ENCODE peak calls at places on chromosomes 2 and 18, in eight cellular contexts. One of them, this sample, is unnamed. For H3K9me3, the result is how much of the 10 kb centered on the place peaks cover.

GRCh38 chr2:54597153-54597827 is 126.2 kb upstream of the EML6 start:
- DNase-seq in H9: no peak
- DNase-seq in CD4-positive, CD25-positive, alpha-beta regulatory T cell: no peak
- DNase-seq in OCI-LY7: peak
- DNase-seq in mesenchymal stem cell: no peak
- DNase-seq in prostate gland: no peak
- DNase-seq in IMR-90: peak
- DNase-seq in breast epithelium: no peak
- DNase-seq in this sample: no peak

GRCh38 chr2:234747833-234748559 is 203.8 kb upstream of the SH3BP4 start:
- DNase-seq in H9: no peak
- DNase-seq in CD4-positive, CD25-positive, alpha-beta regulatory T cell: no peak
- DNase-seq in OCI-LY7: no peak
- DNase-seq in mesenchymal stem cell: peak
- DNase-seq in prostate gland: no peak
- DNase-seq in IMR-90: peak
- DNase-seq in breast epithelium: no peak
- DNase-seq in this sample: no peak

GRCh38 chr18:778194-779007 is 33.6 kb downstream of the YES1 start:
- DNase-seq in H9: no peak
- DNase-seq in CD4-positive, CD25-positive, alpha-beta regulatory T cell: no peak
- DNase-seq in OCI-LY7: no peak
- DNase-seq in mesenchymal stem cell: no peak
- DNase-seq in prostate gland: no peak
- DNase-seq in IMR-90: peak
- DNase-seq in breast epithelium: no peak
- DNase-seq in this sample: no peak

GRCh38 chr2:58313926-58314325 is 72.8 kb upstream of the FANCL start:
- DNase-seq in H9: no peak
- DNase-seq in CD4-positive, CD25-positive, alpha-beta regulatory T cell: no peak
- DNase-seq in OCI-LY7: no peak
- DNase-seq in mesenchymal stem cell: no peak
- DNase-seq in prostate gland: no peak
- DNase-seq in IMR-90: no peak
- DNase-seq in breast epithelium: no peak
- DNase-seq in this sample: no peak

GRCh38 chr2:188381614-188382013 is 89.9 kb downstream of the GULP1 start:
- DNase-seq in H9: no peak
- DNase-seq in CD4-positive, CD25-positive, alpha-beta regulatory T cell: no peak
- DNase-seq in OCI-LY7: no peak
- DNase-seq in mesenchymal stem cell: peak
- DNase-seq in prostate gland: no peak
- DNase-seq in IMR-90: peak
- DNase-seq in breast epithelium: no peak
- DNase-seq in this sample: no peak

GRCh38 chr2:165691615-165692014 is 102.4 kb downstream of the GALNT3 start:
- DNase-seq in H9: peak
- DNase-seq in CD4-positive, CD25-positive, alpha-beta regulatory T cell: no peak
- DNase-seq in OCI-LY7: no peak
- DNase-seq in mesenchymal stem cell: peak
- DNase-seq in prostate gland: no peak
- DNase-seq in IMR-90: peak
- DNase-seq in breast epithelium: no peak
- DNase-seq in this sample: no peak

GRCh38 chr18:5159080-5159479 is 38.0 kb downstream of the AKAIN1 start:
- DNase-seq in H9: no peak
- DNase-seq in CD4-positive, CD25-positive, alpha-beta regulatory T cell: peak
- DNase-seq in OCI-LY7: peak
- DNase-seq in mesenchymal stem cell: no peak
- DNase-seq in prostate gland: no peak
- DNase-seq in IMR-90: no peak
- DNase-seq in breast epithelium: no peak
- DNase-seq in this sample: no peak

GRCh38 chr2:2653221-2653620 is 322.1 kb upstream of the MYT1L start:
- DNase-seq in H9: no peak
- DNase-seq in CD4-positive, CD25-positive, alpha-beta regulatory T cell: no peak
- DNase-seq in OCI-LY7: no peak
- DNase-seq in mesenchymal stem cell: no peak
- DNase-seq in prostate gland: no peak
- DNase-seq in IMR-90: no peak
- DNase-seq in breast epithelium: no peak
- DNase-seq in this sample: no peak

GRCh38 chr2:102848366-102848839 is 86.6 kb downstream of the TMEM182 start:
- DNase-seq in H9: peak
- DNase-seq in CD4-positive, CD25-positive, alpha-beta regulatory T cell: no peak
- DNase-seq in OCI-LY7: no peak
- DNase-seq in mesenchymal stem cell: peak
- DNase-seq in prostate gland: no peak
- DNase-seq in IMR-90: peak
- DNase-seq in breast epithelium: no peak
- DNase-seq in this sample: no peak

GRCh38 chr2:102114851-102115497 is 27.6 kb upstream of the IL1R1 start:
- DNase-seq in H9: no peak
- DNase-seq in CD4-positive, CD25-positive, alpha-beta regulatory T cell: no peak
- DNase-seq in OCI-LY7: no peak
- DNase-seq in mesenchymal stem cell: peak
- DNase-seq in prostate gland: no peak
- DNase-seq in IMR-90: peak
- DNase-seq in breast epithelium: no peak
- DNase-seq in this sample: no peak

GRCh38 chr2:230671117-230671516 is 41.5 kb upstream of the CAB39 start:
- DNase-seq in H9: no peak
- DNase-seq in CD4-positive, CD25-positive, alpha-beta regulatory T cell: no peak
- DNase-seq in OCI-LY7: no peak
- DNase-seq in mesenchymal stem cell: peak
- DNase-seq in prostate gland: no peak
- DNase-seq in IMR-90: peak
- DNase-seq in breast epithelium: no peak
- DNase-seq in this sample: no peak

GRCh38 chr2:9769171-9770005 is 73.9 kb upstream of the TAF1B start:
- DNase-seq in H9: peak
- DNase-seq in CD4-positive, CD25-positive, alpha-beta regulatory T cell: no peak
- DNase-seq in OCI-LY7: no peak
- DNase-seq in mesenchymal stem cell: no peak
- DNase-seq in prostate gland: no peak
- DNase-seq in IMR-90: peak
- DNase-seq in breast epithelium: peak
- DNase-seq in this sample: no peak

GRCh38 chr2:9416962-9417316 is 6.4 kb downstream of the ITGB1BP1 start:
- DNase-seq in H9: no peak
- DNase-seq in CD4-positive, CD25-positive, alpha-beta regulatory T cell: no peak
- DNase-seq in OCI-LY7: no peak
- DNase-seq in mesenchymal stem cell: no peak
- DNase-seq in prostate gland: no peak
- DNase-seq in IMR-90: no peak
- DNase-seq in breast epithelium: no peak
- DNase-seq in this sample: no peak

GRCh38 chr2:70785137-70785911 is 5.1 kb downstream of the FIGLA start:
- DNase-seq in H9: peak
- DNase-seq in CD4-positive, CD25-positive, alpha-beta regulatory T cell: no peak
- DNase-seq in OCI-LY7: peak
- DNase-seq in mesenchymal stem cell: no peak
- DNase-seq in prostate gland: no peak
- DNase-seq in IMR-90: no peak
- DNase-seq in breast epithelium: no peak
- DNase-seq in this sample: no peak

GRCh38 chr2:152354069-152354755 is 19.2 kb downstream of the FMNL2 start:
- DNase-seq in H9: no peak
- DNase-seq in CD4-positive, CD25-positive, alpha-beta regulatory T cell: no peak
- DNase-seq in OCI-LY7: no peak
- DNase-seq in mesenchymal stem cell: no peak
- DNase-seq in prostate gland: no peak
- DNase-seq in IMR-90: no peak
- DNase-seq in breast epithelium: no peak
- DNase-seq in this sample: no peak

GRCh38 chr2:123851281-123851680 is 173.8 kb upstream of the CNTNAP5 start:
- DNase-seq in H9: no peak
- DNase-seq in CD4-positive, CD25-positive, alpha-beta regulatory T cell: no peak
- DNase-seq in OCI-LY7: no peak
- DNase-seq in mesenchymal stem cell: no peak
- DNase-seq in prostate gland: no peak
- DNase-seq in IMR-90: no peak
- DNase-seq in breast epithelium: no peak
- DNase-seq in this sample: no peak

GRCh38 chr18:60543646-60544045 is 171.1 kb upstream of the MC4R start:
- DNase-seq in H9: no peak
- DNase-seq in CD4-positive, CD25-positive, alpha-beta regulatory T cell: no peak
- DNase-seq in OCI-LY7: no peak
- DNase-seq in mesenchymal stem cell: no peak
- DNase-seq in prostate gland: no peak
- DNase-seq in IMR-90: no peak
- DNase-seq in breast epithelium: no peak
- DNase-seq in this sample: no peak

GRCh38 chr2:205571300-205571858 is 110.9 kb upstream of the NRP2 start:
- DNase-seq in H9: no peak
- DNase-seq in CD4-positive, CD25-positive, alpha-beta regulatory T cell: no peak
- DNase-seq in OCI-LY7: no peak
- DNase-seq in mesenchymal stem cell: no peak
- DNase-seq in prostate gland: no peak
- DNase-seq in IMR-90: no peak
- DNase-seq in breast epithelium: no peak
- DNase-seq in this sample: no peak

DNA sequence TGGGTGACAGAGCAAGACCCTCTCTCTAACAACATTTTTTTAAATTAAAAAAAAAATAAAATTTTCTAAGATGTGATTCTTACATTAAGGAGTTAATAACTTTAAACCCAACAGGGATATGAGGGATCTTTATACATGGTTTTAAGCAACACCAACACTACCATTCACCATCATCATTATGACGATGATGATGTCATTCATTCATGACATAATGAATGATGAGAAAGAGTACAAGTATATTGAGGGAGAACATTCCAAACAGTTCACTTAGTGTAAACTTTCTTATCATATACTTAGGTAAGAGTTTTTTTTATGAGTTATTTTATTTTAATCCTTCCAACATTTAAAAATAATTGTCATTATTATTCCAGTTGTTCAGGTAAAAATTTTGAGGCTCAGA is 863.3 kb downstream of the DPP10 start:
- DNase-seq in H9: no peak
- DNase-seq in CD4-positive, CD25-positive, alpha-beta regulatory T cell: no peak
- DNase-seq in OCI-LY7: no peak
- DNase-seq in mesenchymal stem cell: no peak
- DNase-seq in prostate gland: no peak
- DNase-seq in IMR-90: no peak
- DNase-seq in breast epithelium: no peak
- DNase-seq in this sample: no peak
- H3K9me3 ChIP-seq in H9: under half
- H3K9me3 ChIP-seq in CD4-positive, CD25-positive, alpha-beta regulatory T cell: under half
- H3K9me3 ChIP-seq in OCI-LY7: under half
- H3K9me3 ChIP-seq in mesenchymal stem cell: under half
- H3K9me3 ChIP-seq in prostate gland: under half
- H3K9me3 ChIP-seq in IMR-90: under half
- H3K9me3 ChIP-seq in breast epithelium: under half
- H3K9me3 ChIP-seq in this sample: under half

GRCh38 chr18:71327443-71328120 is 1038.7 kb downstream of the SOCS6 start:
- DNase-seq in H9: no peak
- DNase-seq in CD4-positive, CD25-positive, alpha-beta regulatory T cell: no peak
- DNase-seq in OCI-LY7: no peak
- DNase-seq in mesenchymal stem cell: no peak
- DNase-seq in prostate gland: no peak
- DNase-seq in IMR-90: no peak
- DNase-seq in breast epithelium: no peak
- DNase-seq in this sample: no peak
- H3K9me3 ChIP-seq in H9: under half
- H3K9me3 ChIP-seq in CD4-positive, CD25-positive, alpha-beta regulatory T cell: under half
- H3K9me3 ChIP-seq in OCI-LY7: under half
- H3K9me3 ChIP-seq in mesenchymal stem cell: under half
- H3K9me3 ChIP-seq in prostate gland: under half
- H3K9me3 ChIP-seq in IMR-90: under half
- H3K9me3 ChIP-seq in breast epithelium: under half
- H3K9me3 ChIP-seq in this sample: under half

GRCh38 chr2:18311413-18311812 is 249.0 kb downstream of the RDH14 start:
- DNase-seq in H9: no peak
- DNase-seq in CD4-positive, CD25-positive, alpha-beta regulatory T cell: no peak
- DNase-seq in OCI-LY7: no peak
- DNase-seq in mesenchymal stem cell: peak
- DNase-seq in prostate gland: peak
- DNase-seq in IMR-90: peak
- DNase-seq in breast epithelium: no peak
- DNase-seq in this sample: no peak

GRCh38 chr2:18319987-18320386 is 240.5 kb downstream of the RDH14 start:
- DNase-seq in H9: no peak
- DNase-seq in CD4-positive, CD25-positive, alpha-beta regulatory T cell: no peak
- DNase-seq in OCI-LY7: no peak
- DNase-seq in mesenchymal stem cell: no peak
- DNase-seq in prostate gland: no peak
- DNase-seq in IMR-90: peak
- DNase-seq in breast epithelium: no peak
- DNase-seq in this sample: no peak

GRCh38 chr2:18312818-18313217 is 247.6 kb downstream of the RDH14 start:
- DNase-seq in H9: no peak
- DNase-seq in CD4-positive, CD25-positive, alpha-beta regulatory T cell: no peak
- DNase-seq in OCI-LY7: no peak
- DNase-seq in mesenchymal stem cell: no peak
- DNase-seq in prostate gland: no peak
- DNase-seq in IMR-90: no peak
- DNase-seq in breast epithelium: no peak
- DNase-seq in this sample: no peak

DNA sequence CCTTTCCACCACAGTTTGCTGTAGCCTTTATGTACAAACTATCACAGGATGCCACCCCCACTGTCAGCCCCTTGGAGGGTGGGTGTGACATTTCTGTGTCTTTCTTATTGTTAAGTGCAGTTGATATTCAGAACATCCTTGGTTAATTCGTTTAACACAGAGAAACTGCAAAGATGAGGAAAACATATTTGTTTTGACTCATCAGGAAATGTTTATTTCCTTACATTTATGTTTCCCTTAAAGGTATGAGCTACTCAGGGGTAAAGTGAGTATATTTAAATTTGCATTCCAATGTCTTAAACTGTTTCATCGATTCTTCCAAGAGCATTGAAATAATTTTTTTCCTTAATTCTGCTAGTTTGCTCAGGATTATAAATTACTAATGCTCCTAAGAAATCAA is 243.4 kb downstream of the RDH14 start:
- DNase-seq in H9: no peak
- DNase-seq in CD4-positive, CD25-positive, alpha-beta regulatory T cell: no peak
- DNase-seq in OCI-LY7: no peak
- DNase-seq in mesenchymal stem cell: no peak
- DNase-seq in prostate gland: no peak
- DNase-seq in IMR-90: no peak
- DNase-seq in breast epithelium: no peak
- DNase-seq in this sample: no peak
- H3K9me3 ChIP-seq in H9: under half
- H3K9me3 ChIP-seq in CD4-positive, CD25-positive, alpha-beta regulatory T cell: under half
- H3K9me3 ChIP-seq in OCI-LY7: under half
- H3K9me3 ChIP-seq in mesenchymal stem cell: under half
- H3K9me3 ChIP-seq in prostate gland: under half
- H3K9me3 ChIP-seq in IMR-90: under half
- H3K9me3 ChIP-seq in breast epithelium: under half
- H3K9me3 ChIP-seq in this sample: under half

GRCh38 chr2:84478867-84479266 is 19.8 kb upstream of the SUCLG1 start:
- DNase-seq in H9: no peak
- DNase-seq in CD4-positive, CD25-positive, alpha-beta regulatory T cell: no peak
- DNase-seq in OCI-LY7: no peak
- DNase-seq in mesenchymal stem cell: no peak
- DNase-seq in prostate gland: no peak
- DNase-seq in IMR-90: no peak
- DNase-seq in breast epithelium: no peak
- DNase-seq in this sample: no peak

GRCh38 chr2:84477886-84478285 is 18.8 kb upstream of the SUCLG1 start:
- DNase-seq in H9: no peak
- DNase-seq in CD4-positive, CD25-positive, alpha-beta regulatory T cell: no peak
- DNase-seq in OCI-LY7: no peak
- DNase-seq in mesenchymal stem cell: no peak
- DNase-seq in prostate gland: no peak
- DNase-seq in IMR-90: no peak
- DNase-seq in breast epithelium: no peak
- DNase-seq in this sample: no peak

GRCh38 chr2:84474176-84474575 is 15.1 kb upstream of the SUCLG1 start:
- DNase-seq in H9: no peak
- DNase-seq in CD4-positive, CD25-positive, alpha-beta regulatory T cell: no peak
- DNase-seq in OCI-LY7: no peak
- DNase-seq in mesenchymal stem cell: no peak
- DNase-seq in prostate gland: peak
- DNase-seq in IMR-90: no peak
- DNase-seq in breast epithelium: peak
- DNase-seq in this sample: no peak
- H3K9me3 ChIP-seq in H9: under half
- H3K9me3 ChIP-seq in CD4-positive, CD25-positive, alpha-beta regulatory T cell: under half
- H3K9me3 ChIP-seq in OCI-LY7: under half
- H3K9me3 ChIP-seq in mesenchymal stem cell: under half
- H3K9me3 ChIP-seq in prostate gland: under half
- H3K9me3 ChIP-seq in IMR-90: under half
- H3K9me3 ChIP-seq in breast epithelium: under half
- H3K9me3 ChIP-seq in this sample: under half

This sample was measured in T-helper 17 cell.